ENCODE peak calls at places on chromosomes 16 and 17, in four cellular contexts. B, G, T and L are unnamed samples.

GRCh38 chr17:73165616-73166404 is 1.0 kb downstream of the SSTR2 start:
- DNase-seq in B (no peak), G (peak; percentile 33), T (no peak), L (no peak)

GRCh38 chr17:38738007-38738662 is 8.0 kb downstream of the CISD3 start:
- DNase-seq in B (no peak), G (no peak), T (no peak), L (no peak)

GRCh38 chr17:19746517-19746916 is 1.6 kb downstream of the ALDH3A1 start:
- DNase-seq in B (no peak), G (no peak), T (no peak), L (no peak)

GRCh38 chr17:1635675-1636465 is 7.2 kb upstream of the SLC43A2 start:
- DNase-seq in B (no peak), G (no peak), T (no peak), L (no peak)

GRCh38 chr16:3101841-3102470 is 2.9 kb upstream of the ZSCAN10 start:
- DNase-seq in B (peak; percentile 80), G (peak; percentile 39), T (no peak), L (no peak)

GRCh38 chr16:3675601-3676130 is 21.2 kb downstream of the DNASE1 start:
- DNase-seq in B (no peak), G (no peak), T (no peak), L (no peak)

GRCh38 chr17:5640726-5641125 is 56.4 kb upstream of the NLRP1 start:
- DNase-seq in B (no peak), G (no peak), T (no peak), L (no peak)

GRCh38 chr16:57471209-57471608 is 8.7 kb downstream of the POLR2C start:
- DNase-seq in B (peak; percentile 6), G (no peak), T (no peak), L (no peak)

GRCh38 chr16:11080999-11081630 is 136.8 kb downstream of the CLEC16A start:
- DNase-seq in B (no peak), G (no peak), T (no peak), L (no peak)

GRCh38 chr16:53922067-53922804 is 218.3 kb downstream of the FTO start:
- DNase-seq in B (no peak), G (no peak), T (no peak), L (no peak)

GRCh38 chr16:85685251-85685650 is 3.5 kb downstream of the GINS2 start:
- DNase-seq in B (no peak), G (no peak), T (no peak), L (no peak)

GRCh38 chr17:41475421-41475820 is 5.5 kb downstream of the KRT35 start:
- DNase-seq in B (no peak), G (no peak), T (no peak), L (no peak)

GRCh38 chr16:83577201-83577600 is 230.6 kb upstream of the HSBP1 start:
- DNase-seq in B (no peak), G (no peak), T (no peak), L (no peak)

GRCh38 chr16:84379731-84380369 is 11.5 kb downstream of the ATP2C2 start:
- DNase-seq in B (peak; percentile 10), G (no peak), T (no peak), L (no peak)

GRCh38 chr16:11602321-11602720 is 15.6 kb upstream of the LITAF start:
- DNase-seq in B (no peak), G (no peak), T (no peak), L (no peak)

GRCh38 chr17:79326814-79327213 is 252.2 kb downstream of the ENGASE start:
- DNase-seq in B (no peak), G (no peak), T (no peak), L (no peak)

GRCh38 chr17:57401556-57402488 is 145.5 kb downstream of the MSI2 start:
- DNase-seq in B (no peak), G (peak; percentile 48), T (no peak), L (no peak)

GRCh38 chr17:2283302-2283701 is 20.3 kb downstream of the SMG6 start:
- DNase-seq in B (no peak), G (no peak), T (no peak), L (no peak)

GRCh38 chr16:57519796-57520360 is 16.5 kb downstream of the CCDC102A start:
- DNase-seq in B (peak; percentile 89), G (peak; percentile 92), T (peak; percentile 79), L (peak; percentile 53)

GRCh38 chr17:39677581-39678339 is 9.5 kb downstream of the PNMT start:
- DNase-seq in B (no peak), G (no peak), T (no peak), L (no peak)

GRCh38 chr16:720507-720989 is 398 bp upstream of the ANTKMT start:
- DNase-seq in B (no peak), G (no peak), T (peak; percentile 64), L (peak; percentile 74)

GRCh38 chr17:20981046-20981920 is 61.5 kb downstream of the USP22 start:
- DNase-seq in B (peak; percentile 44), G (no peak), T (no peak), L (no peak)

GRCh38 chr17:67696853-67697505 is 20.8 kb upstream of the NOL11 start:
- DNase-seq in B (no peak), G (no peak), T (no peak), L (no peak)

GRCh38 chr17:48043171-48043570 is 5.0 kb upstream of the NFE2L1 start:
- DNase-seq in B (no peak), G (no peak), T (no peak), L (no peak)

GRCh38 chr16:9596788-9597187 is 505.3 kb downstream of the HAPSTR1 start:
- DNase-seq in B (no peak), G (no peak), T (no peak), L (no peak)

GRCh38 chr16:13957197-13958078 is 37.5 kb downstream of the ERCC4 start:
- DNase-seq in B (no peak), G (peak; percentile 26), T (peak; percentile 2), L (peak; percentile 97)

GRCh38 chr17:73396429-73397277 is 84.9 kb upstream of the CDC42EP4 start:
- DNase-seq in B (no peak), G (no peak), T (no peak), L (no peak)

GRCh38 chr16:53955221-53955875 is 251.4 kb downstream of the FTO start:
- DNase-seq in B (no peak), G (no peak), T (no peak), L (no peak)

GRCh38 chr17:39963826-39964225 is 1.0 kb downstream of the GSDMA start:
- DNase-seq in B (no peak), G (no peak), T (no peak), L (peak; percentile 20)

GRCh38 chr17:82602986-82603385 is 45.3 kb downstream of the WDR45B start:
- DNase-seq in B (no peak), G (no peak), T (no peak), L (no peak)

GRCh38 chr16:24508614-24509013 is 30.8 kb upstream of the RBBP6 start:
- DNase-seq in B (no peak), G (no peak), T (no peak), L (peak; percentile 51)

GRCh38 chr17:40854175-40854814 is 12.7 kb downstream of the KRT12 start:
- DNase-seq in B (no peak), G (no peak), T (no peak), L (peak; percentile 94)

GRCh38 chr16:3863587-3863986 is 16.9 kb downstream of the CREBBP start:
- DNase-seq in B (no peak), G (no peak), T (no peak), L (no peak)

GRCh38 chr16:66342294-66342900 is 24.1 kb upstream of the CDH5 start:
- DNase-seq in B (no peak), G (peak; percentile 86), T (peak; percentile 13), L (peak; percentile 22)

GRCh38 chr17:45145035-45145389 is 3.3 kb upstream of the HEXIM1 start:
- DNase-seq in B (peak; percentile 70), G (no peak), T (no peak), L (no peak)

GRCh38 chr16:48961546-48961945 is 320.1 kb downstream of the CBLN1 start:
- DNase-seq in B (no peak), G (no peak), T (no peak), L (peak; percentile 62)

GRCh38 chr17:81114694-81115093 is 50.6 kb upstream of the PVALEF start:
- DNase-seq in B (no peak), G (no peak), T (no peak), L (no peak)

GRCh38 chr17:73340093-73340596 is 28.3 kb upstream of the CDC42EP4 start:
- DNase-seq in B (no peak), G (no peak), T (no peak), L (peak; percentile 99)

GRCh38 chr17:51154176-51154575 is 817 bp downstream of the NME1 start:
- DNase-seq in B (no peak), G (no peak), T (no peak), L (peak; percentile 24)